ENCODE peak calls at places on chromosomes 6 and 20, in six cellular contexts. One of them, this sample, is unnamed.

GRCh38 chr20:40630723-40631631 is 58.1 kb downstream of the MAFB start:
- DNase-seq in substantia nigra: no peak
- DNase-seq in keratinocyte: no peak
- DNase-seq in effector memory CD4-positive, alpha-beta T cell: no peak
- DNase-seq in body of pancreas: no peak
- DNase-seq in A549: no peak
- DNase-seq in this sample: no peak

GRCh38 chr20:54105653-54106052 is 35.3 kb upstream of the BCAS1 start:
- DNase-seq in substantia nigra: no peak
- DNase-seq in keratinocyte: no peak
- DNase-seq in effector memory CD4-positive, alpha-beta T cell: no peak
- DNase-seq in body of pancreas: no peak
- DNase-seq in A549: no peak
- DNase-seq in this sample: peak

GRCh38 chr6:161533266-161533665 is 259.4 kb upstream of the AGPAT4 start:
- DNase-seq in substantia nigra: no peak
- DNase-seq in keratinocyte: no peak
- DNase-seq in effector memory CD4-positive, alpha-beta T cell: no peak
- DNase-seq in body of pancreas: no peak
- DNase-seq in A549: no peak
- DNase-seq in this sample: no peak

GRCh38 chr6:166558156-166559025 is 28.1 kb downstream of the RAMACL start:
- DNase-seq in substantia nigra: no peak
- DNase-seq in keratinocyte: no peak
- DNase-seq in effector memory CD4-positive, alpha-beta T cell: no peak
- DNase-seq in body of pancreas: no peak
- DNase-seq in A549: no peak
- DNase-seq in this sample: no peak

GRCh38 chr6:136408205-136408604 is 118.6 kb upstream of the BCLAF1 start:
- DNase-seq in substantia nigra: no peak
- DNase-seq in keratinocyte: no peak
- DNase-seq in effector memory CD4-positive, alpha-beta T cell: no peak
- DNase-seq in body of pancreas: no peak
- DNase-seq in A549: peak
- DNase-seq in this sample: peak

GRCh38 chr20:60199866-60200265 is 241.6 kb downstream of the CDH26 start:
- DNase-seq in substantia nigra: no peak
- DNase-seq in keratinocyte: no peak
- DNase-seq in effector memory CD4-positive, alpha-beta T cell: no peak
- DNase-seq in body of pancreas: no peak
- DNase-seq in A549: no peak
- DNase-seq in this sample: no peak

GRCh38 chr6:92779758-92780157 is 639.6 kb downstream of the EPHA7 start:
- DNase-seq in substantia nigra: no peak
- DNase-seq in keratinocyte: no peak
- DNase-seq in effector memory CD4-positive, alpha-beta T cell: no peak
- DNase-seq in body of pancreas: peak
- DNase-seq in A549: no peak
- DNase-seq in this sample: peak

GRCh38 chr6:116524236-116524635 is 12.8 kb downstream of the CALHM5 start:
- DNase-seq in substantia nigra: no peak
- DNase-seq in keratinocyte: no peak
- DNase-seq in effector memory CD4-positive, alpha-beta T cell: no peak
- DNase-seq in body of pancreas: no peak
- DNase-seq in A549: no peak
- DNase-seq in this sample: no peak

DNA sequence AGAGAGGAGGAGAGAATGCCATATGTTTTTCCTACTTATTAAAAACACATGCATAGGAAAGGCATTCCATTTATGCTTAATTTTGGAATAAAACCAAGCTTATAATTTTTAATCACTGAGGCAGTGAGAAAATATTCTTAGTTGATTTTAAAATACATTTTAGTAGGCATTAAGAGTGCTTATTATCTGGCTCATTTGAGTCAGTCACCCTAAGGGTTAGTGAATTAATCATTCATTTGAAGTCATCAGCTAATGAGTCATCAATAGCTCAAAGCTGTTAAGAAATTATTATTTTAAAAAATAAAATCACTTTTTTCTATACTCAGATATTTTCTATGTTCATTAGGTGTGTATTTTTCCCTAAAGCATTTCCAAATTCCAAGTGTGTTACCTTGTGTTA is 81.6 kb downstream of the TMEM200A start:
- DNase-seq in substantia nigra: no peak
- DNase-seq in keratinocyte: peak
- DNase-seq in effector memory CD4-positive, alpha-beta T cell: no peak
- DNase-seq in body of pancreas: no peak
- DNase-seq in A549: no peak
- DNase-seq in this sample: peak
- H3K27ac ChIP-seq in substantia nigra: no peak
- H3K27ac ChIP-seq in keratinocyte: peak
- H3K27ac ChIP-seq in effector memory CD4-positive, alpha-beta T cell: no peak
- H3K27ac ChIP-seq in body of pancreas: no peak
- H3K27ac ChIP-seq in A549: no peak
- H3K27ac ChIP-seq in this sample: no peak

GRCh38 chr6:26312096-26312463 is 52.9 kb upstream of the BTN3A2 start:
- DNase-seq in substantia nigra: no peak
- DNase-seq in keratinocyte: no peak
- DNase-seq in effector memory CD4-positive, alpha-beta T cell: no peak
- DNase-seq in body of pancreas: no peak
- DNase-seq in A549: no peak
- DNase-seq in this sample: no peak
- H3K27ac ChIP-seq in substantia nigra: peak
- H3K27ac ChIP-seq in keratinocyte: peak
- H3K27ac ChIP-seq in effector memory CD4-positive, alpha-beta T cell: peak
- H3K27ac ChIP-seq in body of pancreas: peak
- H3K27ac ChIP-seq in A549: peak
- H3K27ac ChIP-seq in this sample: peak

GRCh38 chr20:15060265-15061060 is 723.1 kb upstream of the FLRT3 start:
- DNase-seq in substantia nigra: no peak
- DNase-seq in keratinocyte: no peak
- DNase-seq in effector memory CD4-positive, alpha-beta T cell: no peak
- DNase-seq in body of pancreas: no peak
- DNase-seq in A549: no peak
- DNase-seq in this sample: no peak
- H3K27ac ChIP-seq in substantia nigra: no peak
- H3K27ac ChIP-seq in keratinocyte: no peak
- H3K27ac ChIP-seq in effector memory CD4-positive, alpha-beta T cell: no peak
- H3K27ac ChIP-seq in body of pancreas: no peak
- H3K27ac ChIP-seq in A549: no peak
- H3K27ac ChIP-seq in this sample: no peak

DNA sequence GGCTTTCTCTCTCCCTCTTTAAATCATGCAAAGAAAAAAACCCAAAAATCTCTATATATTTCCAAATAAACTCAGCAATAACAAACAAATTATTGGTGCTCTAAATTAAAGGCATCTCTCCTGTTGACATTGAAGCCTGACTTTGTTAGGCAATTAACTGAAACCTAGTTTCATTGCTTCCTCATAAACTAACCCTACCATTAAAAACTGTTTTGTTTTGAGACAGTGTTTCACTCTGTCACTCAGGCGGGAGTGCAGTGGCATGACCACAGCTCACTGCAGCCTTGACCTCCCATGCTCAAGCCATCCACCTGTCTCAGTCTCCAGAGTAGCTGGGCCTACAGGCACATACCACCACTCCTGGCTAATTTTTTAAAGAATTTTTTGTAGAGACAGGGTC is 34.9 kb downstream of the PIGU start:
- DNase-seq in substantia nigra: no peak
- DNase-seq in keratinocyte: no peak
- DNase-seq in effector memory CD4-positive, alpha-beta T cell: no peak
- DNase-seq in body of pancreas: no peak
- DNase-seq in A549: no peak
- DNase-seq in this sample: no peak
- H3K27ac ChIP-seq in substantia nigra: peak
- H3K27ac ChIP-seq in keratinocyte: no peak
- H3K27ac ChIP-seq in effector memory CD4-positive, alpha-beta T cell: no peak
- H3K27ac ChIP-seq in body of pancreas: no peak
- H3K27ac ChIP-seq in A549: no peak
- H3K27ac ChIP-seq in this sample: no peak

GRCh38 chr6:158290040-158290439 is 22.2 kb upstream of the TULP4 start:
- DNase-seq in substantia nigra: no peak
- DNase-seq in keratinocyte: no peak
- DNase-seq in effector memory CD4-positive, alpha-beta T cell: no peak
- DNase-seq in body of pancreas: no peak
- DNase-seq in A549: no peak
- DNase-seq in this sample: no peak
- H3K27ac ChIP-seq in substantia nigra: peak
- H3K27ac ChIP-seq in keratinocyte: no peak
- H3K27ac ChIP-seq in effector memory CD4-positive, alpha-beta T cell: peak
- H3K27ac ChIP-seq in body of pancreas: no peak
- H3K27ac ChIP-seq in A549: no peak
- H3K27ac ChIP-seq in this sample: no peak

DNA sequence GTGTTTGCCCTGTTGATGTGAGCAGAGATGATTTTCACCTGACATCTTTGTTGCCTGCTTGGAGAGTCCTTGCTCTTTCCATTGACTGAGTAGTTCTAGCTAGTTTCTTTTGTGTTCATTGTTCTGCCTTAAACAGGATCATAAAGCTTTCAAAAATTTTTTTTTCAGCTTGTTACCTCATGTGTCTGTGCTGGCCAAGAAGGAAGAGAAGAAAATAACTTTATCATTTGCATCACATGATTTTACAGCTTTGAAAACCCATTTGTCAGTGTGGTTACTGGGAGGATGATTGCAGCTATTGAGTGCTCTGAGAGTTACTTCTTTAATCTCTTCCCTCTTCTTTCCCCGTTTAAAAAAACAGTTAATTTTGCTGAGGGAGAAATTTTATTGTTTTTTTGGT is 16.0 kb downstream of the FOXO3 start:
- DNase-seq in substantia nigra: no peak
- DNase-seq in keratinocyte: no peak
- DNase-seq in effector memory CD4-positive, alpha-beta T cell: no peak
- DNase-seq in body of pancreas: no peak
- DNase-seq in A549: no peak
- DNase-seq in this sample: no peak
- H3K27ac ChIP-seq in substantia nigra: no peak
- H3K27ac ChIP-seq in keratinocyte: no peak
- H3K27ac ChIP-seq in effector memory CD4-positive, alpha-beta T cell: no peak
- H3K27ac ChIP-seq in body of pancreas: no peak
- H3K27ac ChIP-seq in A549: no peak
- H3K27ac ChIP-seq in this sample: no peak

GRCh38 chr20:36849333-36850065 is 26.4 kb upstream of the TLDC2 start:
- DNase-seq in substantia nigra: no peak
- DNase-seq in keratinocyte: no peak
- DNase-seq in effector memory CD4-positive, alpha-beta T cell: no peak
- DNase-seq in body of pancreas: no peak
- DNase-seq in A549: no peak
- DNase-seq in this sample: no peak
- H3K27ac ChIP-seq in substantia nigra: peak
- H3K27ac ChIP-seq in keratinocyte: no peak
- H3K27ac ChIP-seq in effector memory CD4-positive, alpha-beta T cell: no peak
- H3K27ac ChIP-seq in body of pancreas: no peak
- H3K27ac ChIP-seq in A549: peak
- H3K27ac ChIP-seq in this sample: no peak

GRCh38 chr6:27861276-27861840 is 50.8 kb downstream of the OR2B2 start:
- DNase-seq in substantia nigra: no peak
- DNase-seq in keratinocyte: no peak
- DNase-seq in effector memory CD4-positive, alpha-beta T cell: no peak
- DNase-seq in body of pancreas: no peak
- DNase-seq in A549: no peak
- DNase-seq in this sample: no peak
- H3K27ac ChIP-seq in substantia nigra: no peak
- H3K27ac ChIP-seq in keratinocyte: no peak
- H3K27ac ChIP-seq in effector memory CD4-positive, alpha-beta T cell: no peak
- H3K27ac ChIP-seq in body of pancreas: no peak
- H3K27ac ChIP-seq in A549: no peak
- H3K27ac ChIP-seq in this sample: no peak

DNA sequence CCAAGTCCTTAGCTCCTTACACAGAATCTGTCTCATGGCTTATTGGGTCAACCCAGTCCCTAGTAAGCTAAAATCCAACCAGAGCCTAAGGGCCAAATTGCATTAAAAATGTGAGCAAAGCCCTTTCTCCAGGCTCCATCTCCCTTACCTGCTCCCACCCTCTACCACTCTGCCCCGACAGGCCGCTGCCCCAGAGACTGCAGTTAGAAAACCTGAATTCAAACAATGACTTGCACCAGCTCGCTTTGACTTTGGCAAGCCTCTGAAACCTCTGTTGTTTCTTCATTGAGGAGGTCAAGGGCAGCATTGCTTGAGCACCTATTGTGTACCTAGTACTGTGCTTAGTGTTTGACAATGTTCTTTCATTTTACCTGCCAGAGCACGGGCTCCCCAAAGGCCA is 188.1 kb upstream of the PMEPA1 start:
- DNase-seq in substantia nigra: no peak
- DNase-seq in keratinocyte: no peak
- DNase-seq in effector memory CD4-positive, alpha-beta T cell: no peak
- DNase-seq in body of pancreas: no peak
- DNase-seq in A549: no peak
- DNase-seq in this sample: no peak
- H3K27ac ChIP-seq in substantia nigra: no peak
- H3K27ac ChIP-seq in keratinocyte: no peak
- H3K27ac ChIP-seq in effector memory CD4-positive, alpha-beta T cell: no peak
- H3K27ac ChIP-seq in body of pancreas: no peak
- H3K27ac ChIP-seq in A549: no peak
- H3K27ac ChIP-seq in this sample: no peak